ENCODE peak calls at places on chromosomes 5 and 9, in six cellular contexts. V is H1, Q is GM12878, R is HCT116, G is K562, Z is HepG2. O is an unnamed sample.
A peak's percentile ranks its signal among the peaks of the same experiment; 100 is the strongest.

GRCh38 chr9:114250235-114250568 is 72.7 kb upstream of the ORM1 start:
- DNase-seq in V (no peak), Q (no peak), R (no peak), G (no peak), Z (no peak), O (no peak)

GRCh38 chr9:99294850-99295461 is 72.9 kb downstream of the SEC61B start:
- DNase-seq in V (no peak), Q (no peak), R (peak; percentile 27), G (peak; percentile 46), Z (peak; percentile 1), O (no peak)

GRCh38 chr5:37249820-37250175 is 622 bp upstream of the CPLANE1 start:
- DNase-seq in V (no peak), Q (no peak), R (no peak), G (no peak), Z (no peak), O (no peak)

GRCh38 chr5:147509041-147509709 is 693 bp downstream of the DPYSL3 start:
- DNase-seq in V (peak; percentile 63), Q (no peak), R (no peak), G (no peak), Z (no peak), O (no peak)

GRCh38 chr5:80921026-80921425 is 39.1 kb upstream of the RASGRF2 start:
- DNase-seq in V (peak; percentile 45), Q (no peak), R (no peak), G (no peak), Z (peak; percentile 6), O (no peak)

GRCh38 chr5:76994337-76994736 is 35.9 kb upstream of the AGGF1 start:
- DNase-seq in V (no peak), Q (no peak), R (no peak), G (no peak), Z (no peak), O (no peak)

GRCh38 chr9:92480332-92480771 is 2.0 kb downstream of the ASPN start:
- DNase-seq in V (no peak), Q (no peak), R (no peak), G (no peak), Z (no peak), O (no peak)

GRCh38 chr5:178672635-178673034 is 45.8 kb upstream of the CLK4 start:
- DNase-seq in V (no peak), Q (no peak), R (no peak), G (no peak), Z (no peak), O (no peak)

GRCh38 chr5:176597417-176598389 is 12.3 kb downstream of the GPRIN1 start:
- DNase-seq in V (no peak), Q (no peak), R (no peak), G (no peak), Z (no peak), O (no peak)

GRCh38 chr5:54718647-54719046 is 201.1 kb downstream of the SNX18 start:
- DNase-seq in V (no peak), Q (no peak), R (no peak), G (no peak), Z (no peak), O (no peak)

GRCh38 chr5:68770566-68770965 is 323.2 kb upstream of the SLC30A5 start:
- DNase-seq in V (no peak), Q (no peak), R (no peak), G (no peak), Z (no peak), O (no peak)

GRCh38 chr5:83340511-83340918 is 131.0 kb upstream of the VCAN start:
- DNase-seq in V (no peak), Q (no peak), R (no peak), G (no peak), Z (no peak), O (no peak)

GRCh38 chr9:114908796-114909448 is 21.5 kb downstream of the TNFSF8 start:
- DNase-seq in V (no peak), Q (no peak), R (no peak), G (no peak), Z (no peak), O (no peak)

GRCh38 chr5:164335837-164336236 is 830.4 kb downstream of the MAT2B start:
- DNase-seq in V (no peak), Q (no peak), R (no peak), G (peak; percentile 32), Z (no peak), O (no peak)

GRCh38 chr5:119178435-119178834 is 107.5 kb downstream of the DMXL1 start:
- DNase-seq in V (no peak), Q (no peak), R (no peak), G (no peak), Z (no peak), O (no peak)

GRCh38 chr9:35914307-35914807 is 5.1 kb downstream of the SPAAR start:
- DNase-seq in V (no peak), Q (no peak), R (no peak), G (peak; percentile 88), Z (peak; percentile 85), O (no peak)

GRCh38 chr9:37967272-37967581 is 63.3 kb upstream of the SLC25A51 start:
- DNase-seq in V (no peak), Q (no peak), R (no peak), G (no peak), Z (no peak), O (no peak)

GRCh38 chr5:158886086-158886485 is 213.6 kb downstream of the EBF1 start:
- DNase-seq in V (no peak), Q (no peak), R (no peak), G (no peak), Z (no peak), O (no peak)

GRCh38 chr5:139962445-139962844 is 80.7 kb downstream of the NRG2 start:
- DNase-seq in V (peak; percentile 13), Q (no peak), R (no peak), G (no peak), Z (no peak), O (no peak)

GRCh38 chr9:33818167-33818831 is 1.3 kb downstream of the UBE2R2 start:
- DNase-seq in V (peak; percentile 54), Q (no peak), R (no peak), G (no peak), Z (peak; percentile 47), O (no peak)

GRCh38 chr5:171842006-171842776 is 56.6 kb downstream of the SMIM23 start:
- DNase-seq in V (no peak), Q (no peak), R (no peak), G (peak; percentile 30), Z (no peak), O (no peak)
- H3K4me3 ChIP-seq in V (no peak overlapping the region), Q (no peak overlapping the region), R (no peak overlapping the region), G (peak overlapping the region; percentile 12), Z (no peak overlapping the region), O (no peak overlapping the region)

DNA sequence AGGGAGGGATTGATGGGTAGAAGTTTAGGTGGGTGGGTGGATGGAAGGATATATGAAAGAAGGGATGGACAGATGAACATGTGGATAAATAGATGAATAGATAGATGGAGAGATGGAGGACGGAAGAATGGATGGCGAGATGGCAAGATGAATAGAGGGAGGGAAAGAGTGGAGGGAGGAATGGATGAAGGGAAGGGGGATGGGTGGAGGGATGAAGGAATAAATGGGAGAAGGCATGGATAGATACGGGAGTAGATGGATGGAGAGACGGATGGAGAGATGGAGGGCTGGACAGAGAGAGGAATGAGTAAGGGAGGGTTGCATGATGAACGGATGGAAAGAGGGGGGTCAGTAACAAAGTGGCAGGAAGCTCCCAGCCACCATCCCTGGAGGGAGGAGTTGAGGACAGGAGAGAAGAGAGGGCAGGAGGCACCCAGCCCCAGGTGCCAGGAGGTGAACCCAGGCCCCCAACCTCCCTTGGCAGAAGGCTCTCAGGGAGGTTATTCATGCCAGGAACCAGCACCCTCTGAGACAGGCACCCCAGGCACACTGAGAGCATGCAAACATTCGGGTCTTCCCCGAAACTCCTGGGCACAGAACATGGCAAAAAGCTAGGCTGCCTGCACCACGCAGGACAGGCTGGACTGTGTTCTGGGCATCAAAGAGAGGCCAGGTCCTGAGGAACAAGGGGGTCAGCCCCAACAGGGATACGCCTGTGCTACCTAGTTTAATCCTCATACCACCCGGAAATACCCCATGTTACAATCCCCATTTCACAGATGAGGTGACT is 9.1 kb downstream of the SARDH start:
- DNase-seq in V (no peak), Q (no peak), R (no peak), G (no peak), Z (no peak), O (no peak)
- TF ChIP-seq ZNF274 in V (no peak), Q (no peak), R (no peak), G (no peak), Z (no peak), O (no peak)

DNA sequence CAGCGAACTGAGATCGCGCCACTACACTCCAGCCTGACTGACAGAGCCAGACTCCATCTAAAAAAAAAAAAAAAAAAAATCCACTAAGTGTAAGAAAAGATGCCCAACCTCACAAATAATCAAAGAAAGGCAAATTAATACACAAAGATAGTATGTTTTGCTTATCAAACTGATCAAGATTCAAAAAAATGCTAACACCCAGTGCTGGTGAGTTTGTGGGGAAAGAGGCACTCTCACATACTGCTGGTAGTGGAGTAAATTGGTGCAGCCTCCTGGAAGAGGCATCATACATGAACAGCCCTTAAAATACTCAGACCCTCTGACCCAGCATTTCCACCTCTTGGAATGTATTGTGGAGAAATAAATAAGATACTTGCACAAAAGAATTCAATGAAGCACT is 70.2 kb upstream of the LMX1B start:
- DNase-seq in V (no peak), Q (no peak), R (no peak), G (no peak), Z (no peak), O (no peak)
- H3K36me3 ChIP-seq in V (no peaks in the 10 kb centered on the region), Q (no peaks in the 10 kb centered on the region), R (no peaks in the 10 kb centered on the region), G (no peaks in the 10 kb centered on the region), Z (no peaks in the 10 kb centered on the region), O (no peaks in the 10 kb centered on the region)

GRCh38 chr5:141696431-141696830 is 14.4 kb upstream of the ARAP3 start:
- DNase-seq in V (no peak), Q (no peak), R (no peak), G (no peak), Z (no peak), O (no peak)

GRCh38 chr5:141694479-141694878 is 12.4 kb upstream of the ARAP3 start:
- DNase-seq in V (no peak), Q (no peak), R (no peak), G (no peak), Z (no peak), O (no peak)

GRCh38 chr5:141692919-141693848 is 11.2 kb upstream of the ARAP3 start:
- DNase-seq in V (no peak), Q (no peak), R (no peak), G (peak; percentile 71), Z (no peak), O (no peak)

GRCh38 chr5:141697586-141697985 is 15.6 kb upstream of the ARAP3 start:
- DNase-seq in V (no peak), Q (no peak), R (no peak), G (no peak), Z (no peak), O (no peak)

GRCh38 chr5:141695627-141696180 is 13.7 kb upstream of the ARAP3 start:
- DNase-seq in V (no peak), Q (no peak), R (no peak), G (no peak), Z (no peak), O (no peak)
- H3K4me3 ChIP-seq in V (no peak overlapping the region), Q (no peak overlapping the region), R (no peak overlapping the region), G (no peak overlapping the region), Z (no peak overlapping the region), O (no peak overlapping the region)

GRCh38 chr5:45038366-45038987 is 229.7 kb downstream of the MRPS30 start:
- DNase-seq in V (no peak), Q (no peak), R (peak; percentile 55), G (peak; percentile 12), Z (peak; percentile 14), O (peak; percentile 28)
- TF ChIP-seq ZNF274 in V (no peak), Q (no peak), R (no peak), G (no peak), Z (no peak), O (no peak)

GRCh38 chr5:112823181-112823580 is 37.9 kb upstream of the SRP19 start:
- DNase-seq in V (no peak), Q (no peak), R (no peak), G (no peak), Z (no peak), O (no peak)
- H3K36me3 ChIP-seq in V (peaks cover 8% of the 10 kb centered on the region), Q (peaks cover 6% of the 10 kb centered on the region), R (peaks cover 3% of the 10 kb centered on the region), G (peaks cover 58% of the 10 kb centered on the region), Z (peaks cover 30% of the 10 kb centered on the region), O (peaks cover 15% of the 10 kb centered on the region)

GRCh38 chr5:124659798-124660197 is 86.6 kb downstream of the ZNF608 start:
- DNase-seq in V (no peak), Q (no peak), R (no peak), G (no peak), Z (no peak), O (no peak)
- H3K4me3 ChIP-seq in V (no peak overlapping the region), Q (no peak overlapping the region), R (no peak overlapping the region), G (no peak overlapping the region), Z (no peak overlapping the region), O (no peak overlapping the region)

O was measured in NT2/D1.